ENCODE peak calls at places on chromosomes 6 and 20, in nine cellular contexts. D, F, S, K, I, N, H, Y and R are unnamed samples.

GRCh38 chr6:138999949-139000725 is 12.1 kb upstream of the REPS1 start:
- DNase-seq in D (no peak), F (no peak), S (no peak), K (peak; percentile 39), I (no peak), N (peak; percentile 69), H (no peak), Y (no peak), R (no peak)

GRCh38 chr20:63215101-63216040 is 560 bp downstream of the YTHDF1 start:
- DNase-seq in D (no peak), F (peak; percentile 35), S (no peak), K (peak; percentile 70), I (peak; percentile 53), N (peak; percentile 16), H (no peak), Y (peak; percentile 68), R (peak; percentile 84)

GRCh38 chr6:134539865-134540323 is 222.0 kb upstream of the SGK1 start:
- DNase-seq in D (no peak), F (no peak), S (no peak), K (peak; percentile 37), I (no peak), N (no peak), H (no peak), Y (no peak), R (no peak)

GRCh38 chr6:1378224-1379025 is 11.0 kb upstream of the FOXF2 start:
- DNase-seq in D (no peak), F (no peak), S (no peak), K (no peak), I (no peak), N (no peak), H (peak; percentile 35), Y (no peak), R (no peak)

GRCh38 chr6:149395185-149395584 is 4.9 kb upstream of the SUMO4 start:
- DNase-seq in D (no peak), F (no peak), S (no peak), K (no peak), I (no peak), N (no peak), H (no peak), Y (no peak), R (no peak)

GRCh38 chr6:151806757-151807512 is 547 bp upstream of the ESR1 start:
- DNase-seq in D (no peak), F (no peak), S (no peak), K (no peak), I (peak; percentile 88), N (no peak), H (no peak), Y (no peak), R (no peak)

GRCh38 chr6:108619431-108620197 is 58.9 kb downstream of the FOXO3 start:
- DNase-seq in D (no peak), F (no peak), S (no peak), K (peak; percentile 43), I (no peak), N (no peak), H (no peak), Y (no peak), R (no peak)

GRCh38 chr6:123570813-123571684 is 65.7 kb downstream of the TRDN start:
- DNase-seq in D (no peak), F (no peak), S (no peak), K (no peak), I (no peak), N (no peak), H (no peak), Y (no peak), R (no peak)

GRCh38 chr20:22795455-22795854 is 211.1 kb upstream of the FOXA2 start:
- DNase-seq in D (no peak), F (no peak), S (no peak), K (no peak), I (no peak), N (no peak), H (no peak), Y (no peak), R (no peak)

GRCh38 chr6:105603779-105604592 is 201.1 kb upstream of the PREP start:
- DNase-seq in D (no peak), F (no peak), S (no peak), K (no peak), I (peak; percentile 76), N (no peak), H (no peak), Y (no peak), R (no peak)

GRCh38 chr6:155493694-155494143 is 38.1 kb upstream of the NOX3 start:
- DNase-seq in D (no peak), F (no peak), S (no peak), K (peak; percentile 100), I (peak; percentile 99), N (no peak), H (no peak), Y (peak; percentile 94), R (peak; percentile 98)

GRCh38 chr6:93183513-93183912 is 235.8 kb downstream of the EPHA7 start:
- DNase-seq in D (no peak), F (no peak), S (no peak), K (no peak), I (no peak), N (no peak), H (no peak), Y (no peak), R (no peak)

GRCh38 chr6:31588871-31589650 is 3.0 kb downstream of the LST1 start:
- DNase-seq in D (no peak), F (no peak), S (no peak), K (no peak), I (no peak), N (no peak), H (no peak), Y (no peak), R (no peak)

GRCh38 chr6:98828991-98829411 is 5.4 kb upstream of the POU3F2 start:
- DNase-seq in D (no peak), F (no peak), S (no peak), K (no peak), I (no peak), N (peak; percentile 75), H (peak; percentile 36), Y (no peak), R (no peak)

GRCh38 chr6:131281471-131282270 is 146.4 kb downstream of the AKAP7 start:
- DNase-seq in D (peak; percentile 54), F (peak; percentile 19), S (peak; percentile 82), K (peak; percentile 35), I (no peak), N (no peak), H (peak; percentile 40), Y (no peak), R (no peak)

GRCh38 chr6:24910331-24910849 is 25.4 kb downstream of the RIPOR2 start:
- DNase-seq in D (peak; percentile 37), F (no peak), S (peak; percentile 56), K (peak; percentile 9), I (no peak), N (no peak), H (no peak), Y (no peak), R (no peak)

GRCh38 chr6:101402618-101403002 is 9.1 kb downstream of the GRIK2 start:
- DNase-seq in D (no peak), F (peak; percentile 52), S (no peak), K (no peak), I (no peak), N (no peak), H (peak; percentile 67), Y (no peak), R (no peak)

GRCh38 chr6:161010418-161010817 is 18.8 kb downstream of the MAP3K4 start:
- DNase-seq in D (no peak), F (no peak), S (no peak), K (peak; percentile 83), I (peak; percentile 78), N (no peak), H (no peak), Y (no peak), R (peak; percentile 2)